ENCODE peak calls at places on chromosomes 13 and 19, in eight cellular contexts. P, K, J, D, C, V, S and E are unnamed samples.

GRCh38 chr13:37187110-37187509 is 81.6 kb upstream of the CSNK1A1L start:
- DNase-seq in C (no peak), J (no peak), K (no peak), D (no peak), P (no peak), S (no peak), V (no peak), E (no peak)

GRCh38 chr13:39016789-39017188 is 21.1 kb downstream of the PROSER1 start:
- DNase-seq in J (no peak), K (peak), P (peak), S (no peak), V (peak), C (peak), D (no peak), E (no peak)

GRCh38 chr13:24269803-24270202 is 39.6 kb upstream of the C1QTNF9 start:
- DNase-seq in V (no peak), C (no peak), P (no peak), K (no peak), D (no peak), J (no peak), S (no peak), E (no peak)

GRCh38 chr19:46546194-46546896 is 50.7 kb upstream of the PNMA8B start:
- DNase-seq in P (peak), C (peak), S (peak), D (no peak), V (peak), J (peak), K (no peak), E (no peak)

GRCh38 chr19:495440-496332 is 600 bp upstream of the MADCAM1 start:
- DNase-seq in K (peak), D (no peak), P (no peak), J (no peak), S (peak), V (peak), C (no peak), E (no peak)

GRCh38 chr13:111488466-111489132 is 168.2 kb downstream of the TEX29 start:
- DNase-seq in S (peak), K (no peak), D (no peak), J (peak), P (no peak), C (no peak), V (no peak), E (no peak)

GRCh38 chr19:9885077-9885552 is 50.0 kb downstream of the PIN1 start:
- DNase-seq in K (no peak), D (no peak), C (no peak), P (peak), J (no peak), V (peak), S (no peak), E (peak)

GRCh38 chr13:33050161-33050560 is 33.9 kb downstream of the KL start:
- DNase-seq in P (no peak), J (no peak), D (no peak), S (no peak), C (no peak), V (no peak), K (no peak), E (no peak)

GRCh38 chr19:45972944-45973525 is 630 bp downstream of the NOVA2 start:
- DNase-seq in J (no peak), K (no peak), D (no peak), P (no peak), V (no peak), S (no peak), C (no peak), E (no peak)

GRCh38 chr13:24491853-24492252 is 20.7 kb downstream of the PARP4 start:
- DNase-seq in S (no peak), C (no peak), J (no peak), K (no peak), P (no peak), D (no peak), V (no peak), E (no peak)

GRCh38 chr13:42153371-42153770 is 104.9 kb downstream of the DGKH start:
- DNase-seq in C (no peak), D (no peak), S (no peak), P (no peak), J (no peak), K (no peak), V (peak), E (no peak)

GRCh38 chr19:33631628-33631995 is 9.9 kb downstream of the CHST8 start:
- DNase-seq in P (no peak), D (no peak), S (peak), J (no peak), V (no peak), K (no peak), C (no peak), E (no peak)

GRCh38 chr13:23790591-23791170 is 98.5 kb downstream of the MIPEP start:
- DNase-seq in P (no peak), J (no peak), V (no peak), D (peak), S (no peak), K (no peak), C (no peak), E (no peak)

GRCh38 chr13:55583953-55584593 is 1556.6 kb upstream of the PRR20A start:
- DNase-seq in J (no peak), S (no peak), C (no peak), V (no peak), D (no peak), K (no peak), P (no peak), E (no peak)

GRCh38 chr13:75788494-75788991 is 152.4 kb downstream of the LMO7 start:
- DNase-seq in S (no peak), C (no peak), P (no peak), J (peak), D (peak), K (no peak), V (peak), E (no peak)

GRCh38 chr13:48784906-48785555 is 131.3 kb downstream of the CYSLTR2 start:
- DNase-seq in P (no peak), V (no peak), D (no peak), C (no peak), J (no peak), S (no peak), K (no peak), E (no peak)

GRCh38 chr13:70333752-70334151 is 225.5 kb upstream of the KLHL1 start:
- DNase-seq in J (no peak), D (no peak), S (no peak), P (no peak), K (no peak), C (no peak), V (no peak), E (no peak)

GRCh38 chr19:51066816-51067215 is 1.9 kb upstream of the KLK13 start:
- DNase-seq in J (no peak), S (no peak), K (no peak), C (no peak), V (no peak), P (no peak), D (no peak), E (no peak)

GRCh38 chr13:85148009-85148408 is 651.2 kb downstream of the SLITRK6 start:
- DNase-seq in V (no peak), K (no peak), S (no peak), P (no peak), C (no peak), D (no peak), J (no peak), E (no peak)

GRCh38 chr19:39155114-39155700 is 29.6 kb downstream of the PAK4 start:
- DNase-seq in C (no peak), J (no peak), P (peak), V (no peak), D (no peak), K (no peak), S (no peak), E (no peak)

GRCh38 chr13:41461527-41462124 is 4.3 kb downstream of the RGCC start:
- DNase-seq in J (no peak), K (no peak), D (no peak), C (no peak), P (no peak), S (no peak), V (no peak), E (no peak)

GRCh38 chr13:32501058-32501457 is 37.5 kb downstream of the N4BP2L2 start:
- DNase-seq in P (no peak), K (no peak), J (no peak), S (no peak), C (no peak), V (no peak), D (no peak), E (no peak)

GRCh38 chr19:48578891-48579290 is 26.9 kb downstream of the SULT2B1 start:
- DNase-seq in S (no peak), J (no peak), D (no peak), V (peak), P (no peak), K (no peak), C (no peak), E (no peak)

GRCh38 chr19:11383706-11384048 is 437 bp downstream of the EPOR start:
- DNase-seq in K (no peak), J (no peak), P (peak), S (no peak), V (no peak), C (no peak), D (no peak), E (no peak)

GRCh38 chr13:26707122-26708006 is 53.2 kb downstream of the GPR12 start:
- DNase-seq in P (peak), S (no peak), V (peak), K (peak), D (no peak), J (no peak), C (peak), E (no peak)

GRCh38 chr13:34748078-34748477 is 194.0 kb upstream of the NBEA start:
- DNase-seq in V (no peak), K (peak), C (no peak), S (no peak), J (peak), P (peak), D (no peak), E (peak)

GRCh38 chr13:59601993-59602392 is 561.7 kb downstream of the DIAPH3 start:
- DNase-seq in V (no peak), P (no peak), D (no peak), K (no peak), C (no peak), J (no peak), S (no peak), E (no peak)

GRCh38 chr13:111209613-111210012 is 94.5 kb downstream of the ARHGEF7 start:
- DNase-seq in D (no peak), S (no peak), K (no peak), P (no peak), J (no peak), V (no peak), C (no peak), E (no peak)

GRCh38 chr19:12833747-12834417 is 497 bp downstream of the RTBDN start:
- DNase-seq in S (no peak), K (peak), V (peak), D (no peak), C (peak), P (peak), J (peak), E (no peak)

GRCh38 chr13:34349091-34349722 is 531.3 kb downstream of the RFC3 start:
- DNase-seq in S (peak), P (peak), D (peak), K (no peak), J (peak), C (no peak), V (peak), E (peak)